ENCODE peak calls at places on chromosomes 2 and 18, in four cellular contexts. One of them, this sample, is unnamed.

GRCh38 chr2:205747827-205748386 is 65.6 kb downstream of the NRP2 start:
- DNase-seq in H1: no peak
- DNase-seq in trophoblast cell: no peak
- DNase-seq in mesenchymal stem cell: no peak
- DNase-seq in this sample: no peak

GRCh38 chr2:74864728-74865722 is 31.1 kb downstream of the HK2 start:
- DNase-seq in H1: no peak
- DNase-seq in trophoblast cell: peak; percentile 45
- DNase-seq in mesenchymal stem cell: no peak
- DNase-seq in this sample: no peak

GRCh38 chr2:28821295-28821958 is 10.8 kb downstream of the SPDYA start:
- DNase-seq in H1: peak; percentile 33
- DNase-seq in trophoblast cell: peak; percentile 44
- DNase-seq in mesenchymal stem cell: peak; percentile 67
- DNase-seq in this sample: peak; percentile 47

GRCh38 chr2:140695163-140695562 is 1435.7 kb downstream of the LRP1B start:
- DNase-seq in H1: no peak
- DNase-seq in trophoblast cell: no peak
- DNase-seq in mesenchymal stem cell: peak; percentile 76
- DNase-seq in this sample: no peak

GRCh38 chr2:207408086-207408794 is 121.5 kb upstream of the CREB1 start:
- DNase-seq in H1: no peak
- DNase-seq in trophoblast cell: no peak
- DNase-seq in mesenchymal stem cell: no peak
- DNase-seq in this sample: no peak

GRCh38 chr2:13942111-13942510 is 690.4 kb upstream of the LRATD1 start:
- DNase-seq in H1: no peak
- DNase-seq in trophoblast cell: no peak
- DNase-seq in mesenchymal stem cell: no peak
- DNase-seq in this sample: no peak

GRCh38 chr2:68907923-68908253 is 36.7 kb upstream of the BMP10 start:
- DNase-seq in H1: no peak
- DNase-seq in trophoblast cell: no peak
- DNase-seq in mesenchymal stem cell: no peak
- DNase-seq in this sample: no peak

GRCh38 chr2:66445076-66445724 is 10.3 kb downstream of the MEIS1 start:
- DNase-seq in H1: no peak
- DNase-seq in trophoblast cell: no peak
- DNase-seq in mesenchymal stem cell: peak; percentile 72
- DNase-seq in this sample: no peak

GRCh38 chr2:239829326-239829725 is 195.8 kb downstream of the NDUFA10 start:
- DNase-seq in H1: no peak
- DNase-seq in trophoblast cell: no peak
- DNase-seq in mesenchymal stem cell: no peak
- DNase-seq in this sample: no peak

GRCh38 chr18:56235061-56235772 is 403.2 kb downstream of the TXNL1 start:
- DNase-seq in H1: no peak
- DNase-seq in trophoblast cell: no peak
- DNase-seq in mesenchymal stem cell: no peak
- DNase-seq in this sample: peak; percentile 46

GRCh38 chr18:44945847-44946490 is 265.3 kb downstream of the SETBP1 start:
- DNase-seq in H1: no peak
- DNase-seq in trophoblast cell: no peak
- DNase-seq in mesenchymal stem cell: no peak
- DNase-seq in this sample: peak; percentile 62

GRCh38 chr2:55232863-55233657 is 572 bp downstream of the RPS27A start:
- DNase-seq in H1: no peak
- DNase-seq in trophoblast cell: peak; percentile 18
- DNase-seq in mesenchymal stem cell: peak; percentile 46
- DNase-seq in this sample: no peak

GRCh38 chr2:222862068-222862914 is 1.5 kb downstream of the ACSL3 start:
- DNase-seq in H1: no peak
- DNase-seq in trophoblast cell: no peak
- DNase-seq in mesenchymal stem cell: peak; percentile 63
- DNase-seq in this sample: no peak

GRCh38 chr2:28137221-28137620 is 246.7 kb downstream of the BABAM2 start:
- DNase-seq in H1: no peak
- DNase-seq in trophoblast cell: no peak
- DNase-seq in mesenchymal stem cell: peak; percentile 73
- DNase-seq in this sample: no peak

GRCh38 chr2:10318345-10318744 is 15.6 kb downstream of the HPCAL1 start:
- DNase-seq in H1: no peak
- DNase-seq in trophoblast cell: no peak
- DNase-seq in mesenchymal stem cell: no peak
- DNase-seq in this sample: no peak

GRCh38 chr2:1546023-1546591 is 132.8 kb downstream of the TPO start:
- DNase-seq in H1: no peak
- DNase-seq in trophoblast cell: peak; percentile 37
- DNase-seq in mesenchymal stem cell: peak; percentile 56
- DNase-seq in this sample: peak; percentile 47

GRCh38 chr2:119371111-119371510 is 4.3 kb downstream of the DBI start:
- DNase-seq in H1: no peak
- DNase-seq in trophoblast cell: no peak
- DNase-seq in mesenchymal stem cell: no peak
- DNase-seq in this sample: no peak

GRCh38 chr18:34297287-34297686 is 72.6 kb upstream of the NOL4 start:
- DNase-seq in H1: no peak
- DNase-seq in trophoblast cell: no peak
- DNase-seq in mesenchymal stem cell: no peak
- DNase-seq in this sample: no peak

GRCh38 chr2:169653636-169654035 is 40.6 kb downstream of the CFAP210 start:
- DNase-seq in H1: no peak
- DNase-seq in trophoblast cell: no peak
- DNase-seq in mesenchymal stem cell: no peak
- DNase-seq in this sample: no peak

GRCh38 chr2:218259099-218259921 is 1.5 kb upstream of the GPBAR1 start:
- DNase-seq in H1: no peak
- DNase-seq in trophoblast cell: peak; percentile 89
- DNase-seq in mesenchymal stem cell: peak; percentile 98
- DNase-seq in this sample: no peak

GRCh38 chr2:29108225-29108624 is 7.0 kb upstream of the CLIP4 start:
- DNase-seq in H1: no peak
- DNase-seq in trophoblast cell: peak; percentile 79
- DNase-seq in mesenchymal stem cell: peak; percentile 98
- DNase-seq in this sample: no peak

GRCh38 chr2:96264656-96265348 is 995 bp downstream of the TMEM127 start:
- DNase-seq in H1: no peak
- DNase-seq in trophoblast cell: no peak
- DNase-seq in mesenchymal stem cell: peak; percentile 52
- DNase-seq in this sample: no peak

GRCh38 chr2:143128681-143129580 is at the start of gene ARHGAP15:
- DNase-seq in H1: no peak
- DNase-seq in trophoblast cell: no peak
- DNase-seq in mesenchymal stem cell: no peak
- DNase-seq in this sample: no peak

GRCh38 chr18:61697306-61697909 is 195.4 kb downstream of the RNF152 start:
- DNase-seq in H1: no peak
- DNase-seq in trophoblast cell: no peak
- DNase-seq in mesenchymal stem cell: no peak
- DNase-seq in this sample: peak; percentile 17

GRCh38 chr2:237414056-237414661 is at the start of gene COL6A3:
- DNase-seq in H1: no peak
- DNase-seq in trophoblast cell: no peak
- DNase-seq in mesenchymal stem cell: peak; percentile 68
- DNase-seq in this sample: no peak

GRCh38 chr2:240319855-240320560 is 115.5 kb upstream of the GPC1 start:
- DNase-seq in H1: peak; percentile 23
- DNase-seq in trophoblast cell: no peak
- DNase-seq in mesenchymal stem cell: peak; percentile 76
- DNase-seq in this sample: no peak

GRCh38 chr18:61852496-61852895 is 40.3 kb downstream of the RNF152 start:
- DNase-seq in H1: no peak
- DNase-seq in trophoblast cell: no peak
- DNase-seq in mesenchymal stem cell: no peak
- DNase-seq in this sample: no peak

GRCh38 chr2:236715511-236715961 is 145.9 kb downstream of the ACKR3 start:
- DNase-seq in H1: no peak
- DNase-seq in trophoblast cell: no peak
- DNase-seq in mesenchymal stem cell: no peak
- DNase-seq in this sample: peak; percentile 68

GRCh38 chr2:128420776-128421175 is 102.1 kb upstream of the HS6ST1 start:
- DNase-seq in H1: no peak
- DNase-seq in trophoblast cell: peak; percentile 47
- DNase-seq in mesenchymal stem cell: no peak
- DNase-seq in this sample: no peak

GRCh38 chr2:48799605-48800004 is 44.1 kb upstream of the LHCGR start:
- DNase-seq in H1: no peak
- DNase-seq in trophoblast cell: no peak
- DNase-seq in mesenchymal stem cell: no peak
- DNase-seq in this sample: no peak

GRCh38 chr18:77114070-77114563 is 18.5 kb downstream of the MBP start:
- DNase-seq in H1: no peak
- DNase-seq in trophoblast cell: no peak
- DNase-seq in mesenchymal stem cell: no peak
- DNase-seq in this sample: no peak

GRCh38 chr2:42059261-42059898 is 11.6 kb downstream of the PKDCC start:
- DNase-seq in H1: no peak
- DNase-seq in trophoblast cell: no peak
- DNase-seq in mesenchymal stem cell: no peak
- DNase-seq in this sample: no peak

GRCh38 chr18:77207540-77207939 is 42.1 kb upstream of the GALR1 start:
- DNase-seq in H1: no peak
- DNase-seq in trophoblast cell: no peak
- DNase-seq in mesenchymal stem cell: peak; percentile 34
- DNase-seq in this sample: no peak

GRCh38 chr18:48892146-48892855 is 58.5 kb downstream of the SMAD7 start:
- DNase-seq in H1: no peak
- DNase-seq in trophoblast cell: no peak
- DNase-seq in mesenchymal stem cell: no peak
- DNase-seq in this sample: no peak

GRCh38 chr2:2848621-2849443 is 517.8 kb upstream of the MYT1L start:
- DNase-seq in H1: no peak
- DNase-seq in trophoblast cell: no peak
- DNase-seq in mesenchymal stem cell: no peak
- DNase-seq in this sample: peak; percentile 24

DNA sequence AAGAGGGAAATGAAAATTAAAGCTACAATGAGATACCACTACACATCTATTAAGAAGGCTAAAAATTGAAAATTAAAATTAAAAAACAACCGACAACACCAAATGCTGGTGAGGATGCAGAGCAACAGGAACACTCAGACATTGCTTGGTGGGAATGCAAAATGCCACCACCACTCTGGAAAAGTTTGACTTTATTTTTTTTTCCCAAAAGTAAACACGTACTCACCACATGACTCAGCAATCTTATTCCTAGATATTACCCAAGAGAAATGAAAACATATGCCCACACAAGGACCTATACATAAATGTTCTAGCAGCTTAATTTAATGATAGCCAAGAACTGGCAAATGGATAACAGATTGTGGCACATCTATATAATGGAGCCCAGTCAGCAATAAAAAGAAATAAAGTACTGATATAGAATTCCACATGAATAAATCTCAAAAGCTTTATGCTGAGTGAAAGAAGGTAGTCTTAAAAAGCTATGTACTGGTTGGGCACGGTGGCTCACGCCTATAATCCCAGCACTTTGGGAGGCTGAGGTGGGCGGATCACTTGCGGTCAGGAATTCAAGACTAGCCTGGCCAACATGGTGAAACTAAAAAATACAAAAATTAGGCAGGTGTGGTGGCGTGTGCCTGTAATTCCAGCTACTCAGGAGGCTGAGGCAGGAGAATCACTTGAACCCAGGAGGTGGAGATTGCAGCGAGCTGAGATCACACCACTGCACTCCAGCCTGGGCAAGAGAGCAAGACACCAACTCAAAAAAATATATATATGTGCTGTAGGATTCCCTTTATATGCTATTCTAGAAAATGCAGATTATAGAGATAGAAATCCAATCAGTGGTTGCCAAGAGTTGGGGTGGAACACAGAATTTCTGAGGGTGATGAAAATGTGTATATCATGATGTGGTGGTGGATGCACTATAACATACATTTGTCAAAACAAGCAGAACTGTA is 4.2 kb upstream of the PROC start:
- DNase-seq in H1: no peak
- DNase-seq in trophoblast cell: no peak
- DNase-seq in mesenchymal stem cell: peak; percentile 76
- DNase-seq in this sample: no peak
- H3K4me3 ChIP-seq in H1: no peak overlapping the region
- H3K4me3 ChIP-seq in trophoblast cell: no peak overlapping the region
- H3K4me3 ChIP-seq in mesenchymal stem cell: no peak overlapping the region
- H3K4me3 ChIP-seq in this sample: no peak overlapping the region

GRCh38 chr2:174013310-174013751 is 48.2 kb upstream of the SP3 start:
- DNase-seq in H1: no peak
- DNase-seq in trophoblast cell: peak; percentile 92
- DNase-seq in mesenchymal stem cell: no peak
- DNase-seq in this sample: no peak
- H2BK12ac ChIP-seq in H1: peak overlapping the region; percentile 87
- H2BK12ac ChIP-seq in trophoblast cell: peak overlapping the region; percentile 37
- H2BK12ac ChIP-seq in mesenchymal stem cell: peak overlapping the region; percentile 66
- H2BK12ac ChIP-seq in this sample: peak overlapping the region; percentile 16

GRCh38 chr2:113114996-113115395 is 12.4 kb upstream of the IL1RN start:
- DNase-seq in H1: no peak
- DNase-seq in trophoblast cell: no peak
- DNase-seq in mesenchymal stem cell: no peak
- DNase-seq in this sample: no peak

GRCh38 chr2:113118263-113118657 is 9.1 kb upstream of the IL1RN start:
- DNase-seq in H1: no peak
- DNase-seq in trophoblast cell: no peak
- DNase-seq in mesenchymal stem cell: no peak
- DNase-seq in this sample: no peak

GRCh38 chr2:113116100-113116958 is 11.1 kb upstream of the IL1RN start:
- DNase-seq in H1: no peak
- DNase-seq in trophoblast cell: no peak
- DNase-seq in mesenchymal stem cell: no peak
- DNase-seq in this sample: no peak

GRCh38 chr2:113120861-113121260 is 6.5 kb upstream of the IL1RN start:
- DNase-seq in H1: no peak
- DNase-seq in trophoblast cell: no peak
- DNase-seq in mesenchymal stem cell: no peak
- DNase-seq in this sample: no peak

GRCh38 chr2:113117594-113118262 is 9.7 kb upstream of the IL1RN start:
- DNase-seq in H1: no peak
- DNase-seq in trophoblast cell: peak; percentile 28
- DNase-seq in mesenchymal stem cell: no peak
- DNase-seq in this sample: no peak
- H3K4me3 ChIP-seq in H1: no peak overlapping the region
- H3K4me3 ChIP-seq in trophoblast cell: no peak overlapping the region
- H3K4me3 ChIP-seq in mesenchymal stem cell: no peak overlapping the region
- H3K4me3 ChIP-seq in this sample: no peak overlapping the region

GRCh38 chr2:168346725-168347477 is 99.5 kb upstream of the STK39 start:
- DNase-seq in H1: peak; percentile 33
- DNase-seq in trophoblast cell: peak; percentile 39
- DNase-seq in mesenchymal stem cell: peak; percentile 69
- DNase-seq in this sample: peak; percentile 70
- H2BK12ac ChIP-seq in H1: peak overlapping the region; percentile 82
- H2BK12ac ChIP-seq in trophoblast cell: peak overlapping the region; percentile 77
- H2BK12ac ChIP-seq in mesenchymal stem cell: peak overlapping the region; percentile 1
- H2BK12ac ChIP-seq in this sample: no peak overlapping the region

This sample was measured in neuronal stem cell.